ENCODE peak calls at places on chromosome 15, in four cellular contexts. O, N, T and W are unnamed samples.

GRCh38 chr15:43215961-43216360 is 4.9 kb downstream of the EPB42 start:
- DNase-seq in O (no peak), N (no peak), T (no peak), W (no peak)

GRCh38 chr15:91133511-91133910 is 33.5 kb downstream of the SV2B start:
- DNase-seq in O (no peak), N (no peak), T (no peak), W (no peak)

GRCh38 chr15:70013647-70014310 is 83.9 kb downstream of the TLE3 start:
- DNase-seq in O (no peak), N (no peak), T (no peak), W (no peak)

GRCh38 chr15:58947179-58947578 is 13.7 kb upstream of the SLTM start:
- DNase-seq in O (no peak), N (no peak), T (no peak), W (no peak)

GRCh38 chr15:31091531-31091930 is 10.0 kb downstream of the TRPM1 start:
- DNase-seq in O (no peak), N (no peak), T (no peak), W (no peak)

GRCh38 chr15:45064386-45064785 is 41.4 kb downstream of the SORD start:
- DNase-seq in O (no peak), N (no peak), T (no peak), W (no peak)

GRCh38 chr15:93063292-93063671 is 25.7 kb downstream of the RGMA start:
- DNase-seq in O (no peak), N (no peak), T (no peak), W (no peak)

GRCh38 chr15:44573386-44573785 is 36.4 kb downstream of the EIF3J start:
- DNase-seq in O (no peak), N (no peak), T (no peak), W (no peak)

GRCh38 chr15:62067448-62068044 is 769 bp downstream of the C2CD4A start:
- DNase-seq in O (peak; percentile 16), N (no peak), T (no peak), W (no peak)